ENCODE peak calls at places on chromosomes 3 and 15, in six cellular contexts. Q, D, X, S, Y and N are unnamed samples.

GRCh38 chr3:94159062-94159726 is 96.3 kb downstream of the NSUN3 start:
- DNase-seq in Y (no peak), S (no peak), D (no peak), Q (no peak), X (no peak), N (no peak)

GRCh38 chr3:50853936-50854335 is 179.2 kb downstream of the DOCK3 start:
- DNase-seq in Y (no peak), D (no peak), Q (no peak), X (no peak), S (no peak), N (no peak)

GRCh38 chr3:188931531-188931930 is 240.2 kb upstream of the TPRG1 start:
- DNase-seq in Y (no peak), S (no peak), D (no peak), X (no peak), Q (no peak), N (no peak)

GRCh38 chr3:177212756-177213155 is 15.5 kb upstream of the TBL1XR1 start:
- DNase-seq in D (no peak), S (no peak), Y (no peak), X (no peak), Q (no peak), N (no peak)

GRCh38 chr3:10136426-10137005 is 5.1 kb upstream of the VHL start:
- DNase-seq in D (no peak), Q (no peak), Y (no peak), S (no peak), X (no peak), N (no peak)

GRCh38 chr3:98743071-98743470 is 20.1 kb upstream of the ST3GAL6 start:
- DNase-seq in S (no peak), Q (no peak), X (no peak), D (no peak), Y (no peak), N (no peak)

GRCh38 chr3:138289701-138290100 is 40.0 kb downstream of the NME9 start:
- DNase-seq in X (no peak), D (no peak), Q (no peak), S (no peak), Y (no peak), N (no peak)

GRCh38 chr15:84669726-84670125 is 11.7 kb upstream of the NMB start:
- DNase-seq in Y (no peak), D (no peak), Q (no peak), S (no peak), X (no peak), N (no peak)

GRCh38 chr3:174198199-174198598 is 660.9 kb upstream of the NAALADL2 start:
- DNase-seq in S (no peak), Q (no peak), Y (no peak), D (no peak), X (no peak), N (no peak)

GRCh38 chr15:57038040-57038439 is 119.6 kb downstream of the TCF12 start:
- DNase-seq in Q (no peak), X (no peak), D (no peak), Y (no peak), S (no peak), N (no peak)

GRCh38 chr3:108907194-108907593 is 46.5 kb downstream of the GUCA1C start:
- DNase-seq in X (no peak), Y (no peak), S (no peak), Q (no peak), D (no peak), N (no peak)

GRCh38 chr3:99332726-99333125 is 305.7 kb upstream of the COL8A1 start:
- DNase-seq in S (no peak), Q (no peak), X (no peak), D (no peak), Y (no peak), N (no peak)

GRCh38 chr3:143482106-143483088 is 362.8 kb downstream of the CHST2 start:
- DNase-seq in Q (no peak), Y (no peak), X (no peak), D (no peak), S (no peak), N (no peak)

GRCh38 chr3:117170112-117170511 is 460.5 kb downstream of the TUSC7 start:
- DNase-seq in X (no peak), Q (no peak), Y (no peak), S (no peak), D (no peak), N (no peak)

GRCh38 chr15:88020806-88021205 is 235.7 kb downstream of the NTRK3 start:
- DNase-seq in S (no peak), X (no peak), Y (no peak), Q (no peak), D (no peak), N (no peak)

GRCh38 chr3:189588061-189588817 is 43.0 kb upstream of the TP63 start:
- DNase-seq in Y (no peak), X (no peak), D (no peak), S (no peak), Q (no peak), N (no peak)

GRCh38 chr3:14371573-14372474 is 30.6 kb upstream of the SLC6A6 start:
- DNase-seq in S (no peak), Y (no peak), X (no peak), D (no peak), Q (no peak), N (no peak)

GRCh38 chr3:10557783-10558373 is 52.5 kb upstream of the ATP2B2 start:
- DNase-seq in Y (no peak), S (peak), X (peak), D (no peak), Q (no peak), N (no peak)

GRCh38 chr15:80744826-80745225 is 34.3 kb upstream of the CEMIP start:
- DNase-seq in S (no peak), D (no peak), X (no peak), Y (no peak), Q (no peak), N (no peak)

GRCh38 chr15:59349715-59350420 is 22.8 kb downstream of the MYO1E start:
- DNase-seq in S (no peak), X (no peak), Q (no peak), D (peak), Y (no peak), N (no peak)

GRCh38 chr3:129313983-129314756 is 35.5 kb downstream of the HMCES start:
- DNase-seq in X (peak), Y (no peak), S (no peak), Q (no peak), D (no peak), N (no peak)

GRCh38 chr3:148601766-148602685 is 95.7 kb upstream of the AGTR1 start:
- DNase-seq in S (no peak), D (no peak), Q (no peak), X (no peak), Y (no peak), N (no peak)

GRCh38 chr15:81323559-81323943 is 390 bp downstream of the STARD5 start:
- DNase-seq in Q (no peak), S (no peak), D (no peak), Y (no peak), X (no peak), N (no peak)

GRCh38 chr3:5019411-5020261 is 40.4 kb downstream of the BHLHE40 start:
- DNase-seq in S (no peak), D (no peak), Q (peak), X (peak), Y (peak), N (peak)

GRCh38 chr3:10514407-10515069 is 9.2 kb upstream of the ATP2B2 start:
- DNase-seq in Y (no peak), Q (no peak), X (no peak), S (peak), D (no peak), N (no peak)

GRCh38 chr3:133799794-133800585 is 5.6 kb upstream of the SRPRB start:
- DNase-seq in X (no peak), Y (no peak), D (no peak), Q (no peak), S (no peak), N (no peak)

GRCh38 chr3:12870942-12871341 is 29.6 kb upstream of the RPL32 start:
- DNase-seq in Y (no peak), S (no peak), D (peak), Q (no peak), X (no peak), N (no peak)

GRCh38 chr3:20066079-20066478 is 25.8 kb downstream of the KAT2B start:
- DNase-seq in Q (no peak), X (no peak), Y (no peak), S (no peak), D (no peak), N (no peak)

GRCh38 chr3:23455084-23455483 is 252.0 kb downstream of the UBE2E2 start:
- DNase-seq in D (no peak), Q (no peak), Y (no peak), X (no peak), S (no peak), N (no peak)

GRCh38 chr3:194133661-194134230 is 2.2 kb upstream of the HES1 start:
- DNase-seq in Y (no peak), D (peak), S (peak), Q (no peak), X (peak), N (no peak)

GRCh38 chr15:41010335-41010734 is 57.1 kb downstream of the CHAC1 start:
- DNase-seq in D (no peak), X (no peak), Y (no peak), S (no peak), Q (no peak), N (no peak)

GRCh38 chr3:196399485-196399945 is 32.7 kb downstream of the UBXN7 start:
- DNase-seq in Y (no peak), D (no peak), S (no peak), Q (no peak), X (no peak), N (no peak)

GRCh38 chr15:54772663-54773062 is 424.1 kb downstream of the RSL24D1 start:
- DNase-seq in X (no peak), D (no peak), S (no peak), Y (no peak), Q (no peak), N (no peak)